ENCODE peak calls at places on chromosome 19, in eight cellular contexts. L, N, F, K, V, R, M and O are unnamed samples.

GRCh38 chr19:36256853-36257511 is 42.1 kb downstream of the ZNF146 start:
- DNase-seq in M (no peak), F (no peak), N (no peak), L (no peak), R (no peak), K (no peak), V (no peak), O (no peak)

GRCh38 chr19:12052571-12053169 is at the start of gene ZNF878:
- DNase-seq in R (peak), N (peak), L (peak), M (peak), F (no peak), V (no peak), K (peak), O (peak)

GRCh38 chr19:45613926-45614725 is 12.1 kb upstream of the GPR4 start:
- DNase-seq in K (no peak), F (no peak), L (no peak), V (no peak), M (peak), N (peak), R (peak), O (no peak)

GRCh38 chr19:7926021-7926726 is at the start of gene CTXN1:
- DNase-seq in V (peak), R (peak), L (peak), F (peak), M (peak), K (peak), N (peak), O (peak)

GRCh38 chr19:17553256-17553655 is 2.2 kb upstream of the COLGALT1 start:
- DNase-seq in R (peak), F (no peak), V (no peak), M (peak), L (peak), K (peak), N (peak), O (no peak)

GRCh38 chr19:11160119-11160768 is 4.7 kb upstream of the SPC24 start:
- DNase-seq in V (no peak), L (no peak), R (no peak), K (no peak), N (no peak), F (no peak), M (peak), O (no peak)

GRCh38 chr19:45405435-45406164 is 731 bp upstream of the PPP1R13L start:
- DNase-seq in K (peak), N (peak), M (peak), V (peak), L (peak), F (peak), R (peak), O (peak)

GRCh38 chr19:33796164-33797100 is at the start of gene KCTD15:
- DNase-seq in K (no peak), F (no peak), R (peak), L (no peak), V (no peak), M (peak), N (peak), O (no peak)

GRCh38 chr19:32041681-32042292 is 303.6 kb upstream of the ZNF507 start:
- DNase-seq in K (no peak), N (peak), V (no peak), F (no peak), M (peak), L (no peak), R (peak), O (no peak)

GRCh38 chr19:17348700-17349099 is 11.3 kb downstream of the GTPBP3 start:
- DNase-seq in L (peak), M (peak), V (no peak), R (no peak), F (no peak), K (peak), N (peak), O (no peak)

GRCh38 chr19:5445667-5446066 is 9.6 kb upstream of the ZNRF4 start:
- DNase-seq in F (no peak), L (no peak), M (no peak), R (no peak), V (no peak), K (no peak), N (no peak), O (no peak)

GRCh38 chr19:49231389-49231788 is 73.8 kb downstream of the TRPM4 start:
- DNase-seq in N (no peak), F (no peak), K (no peak), L (no peak), V (no peak), M (no peak), R (no peak), O (no peak)

GRCh38 chr19:32308436-32309077 is 36.9 kb upstream of the ZNF507 start:
- DNase-seq in V (no peak), F (no peak), L (no peak), N (peak), K (no peak), M (peak), R (no peak), O (no peak)

GRCh38 chr19:23285948-23286347 is 35.8 kb upstream of the ZNF724 start:
- DNase-seq in F (no peak), M (no peak), R (no peak), N (no peak), V (no peak), K (no peak), L (no peak), O (no peak)

GRCh38 chr19:4738734-4739133 is 15.1 kb upstream of the DPP9 start:
- DNase-seq in V (no peak), N (no peak), L (no peak), R (no peak), F (no peak), K (no peak), M (no peak), O (no peak)

GRCh38 chr19:38093587-38093986 is 130.4 kb downstream of the DPF1 start:
- DNase-seq in R (no peak), N (no peak), F (no peak), M (no peak), V (no peak), K (no peak), L (no peak), O (no peak)

GRCh38 chr19:37855098-37855497 is 51.3 kb downstream of the WDR87 start:
- DNase-seq in V (no peak), N (peak), M (peak), L (no peak), F (no peak), K (no peak), R (peak), O (no peak)

GRCh38 chr19:55666343-55667005 is 8.6 kb upstream of the EPN1 start:
- DNase-seq in R (no peak), F (no peak), M (no peak), V (no peak), L (no peak), N (no peak), K (no peak), O (no peak)

GRCh38 chr19:33175886-33176669 is 18.1 kb upstream of the LRP3 start:
- DNase-seq in N (peak), R (no peak), L (peak), F (no peak), M (peak), K (no peak), V (peak), O (no peak)

GRCh38 chr19:11792942-11793341 is 5.4 kb upstream of the ZNF491 start:
- DNase-seq in M (no peak), V (no peak), F (no peak), N (no peak), R (no peak), L (no peak), K (no peak), O (no peak)

GRCh38 chr19:17762505-17763229 is 11.4 kb downstream of the FCHO1 start:
- DNase-seq in V (no peak), M (peak), K (no peak), L (no peak), F (no peak), R (peak), N (peak), O (no peak)

GRCh38 chr19:55625004-55625326 is 599 bp upstream of the ZNF784 start:
- DNase-seq in M (no peak), L (no peak), V (no peak), F (no peak), N (no peak), K (no peak), R (no peak), O (no peak)

GRCh38 chr19:28170066-28170465 is 1042.9 kb downstream of the UQCRFS1 start:
- DNase-seq in V (no peak), F (no peak), R (no peak), M (no peak), K (no peak), L (no peak), N (no peak), O (no peak)

GRCh38 chr19:8552810-8553209 is 24.4 kb downstream of the MYO1F start:
- DNase-seq in R (no peak), L (no peak), F (no peak), K (no peak), V (no peak), N (no peak), M (peak), O (no peak)

GRCh38 chr19:34500656-34501120 is 19.1 kb downstream of the WTIP start:
- DNase-seq in V (no peak), L (peak), F (no peak), K (no peak), R (no peak), M (no peak), N (no peak), O (no peak)

GRCh38 chr19:42021185-42021584 is 27.2 kb upstream of the ATP1A3 start:
- DNase-seq in F (no peak), L (no peak), V (no peak), N (no peak), K (no peak), M (no peak), R (no peak), O (no peak)

GRCh38 chr19:35041548-35042055 is at the start of gene HPN:
- DNase-seq in V (no peak), R (no peak), K (no peak), L (no peak), F (no peak), N (no peak), M (no peak), O (no peak)

GRCh38 chr19:40398417-40399056 is 8.6 kb upstream of the HIPK4 start:
- DNase-seq in N (no peak), L (no peak), R (peak), M (no peak), V (peak), F (peak), K (no peak), O (peak)

GRCh38 chr19:56221851-56222250 is 19.8 kb downstream of the ZSCAN5C start:
- DNase-seq in N (no peak), V (no peak), K (no peak), F (no peak), M (no peak), L (no peak), R (no peak), O (no peak)

GRCh38 chr19:45476349-45476717 is 8.5 kb downstream of the FOSB start:
- DNase-seq in M (no peak), F (no peak), N (no peak), R (no peak), K (no peak), V (no peak), L (no peak), O (peak)

GRCh38 chr19:44841255-44841654 is 4.8 kb upstream of the NECTIN2 start:
- DNase-seq in F (no peak), R (no peak), M (no peak), N (no peak), L (no peak), K (no peak), V (no peak), O (no peak)

GRCh38 chr19:7965921-7966665 is 22.6 kb upstream of the TIMM44 start:
- DNase-seq in V (no peak), L (no peak), N (no peak), M (no peak), F (no peak), R (no peak), K (no peak), O (no peak)

GRCh38 chr19:49827034-49827433 is 8.9 kb downstream of the MED25 start:
- DNase-seq in L (no peak), F (no peak), N (no peak), V (no peak), K (no peak), M (no peak), R (no peak), O (no peak)

GRCh38 chr19:11373166-11373884 is 1.1 kb upstream of the SWSAP1 start:
- DNase-seq in M (peak), L (no peak), R (peak), F (no peak), N (no peak), V (no peak), K (no peak), O (no peak)

GRCh38 chr19:36125557-36125956 is 10.3 kb downstream of the TBCB start:
- DNase-seq in K (no peak), F (no peak), N (no peak), M (no peak), L (no peak), V (no peak), R (no peak), O (no peak)

GRCh38 chr19:29942404-29943261 is 594 bp downstream of the URI1 start:
- DNase-seq in L (peak), F (peak), V (peak), K (peak), R (peak), M (peak), N (peak), O (peak)

GRCh38 chr19:56476671-56477428 is at the start of gene ZNF667:
- DNase-seq in K (no peak), L (no peak), F (peak), M (peak), V (peak), N (peak), R (peak), O (peak)

GRCh38 chr19:38362076-38362945 is 12.1 kb upstream of the PSMD8 start:
- DNase-seq in V (no peak), K (peak), N (peak), L (peak), M (peak), R (peak), F (peak), O (peak)

GRCh38 chr19:58476498-58477015 is 405 bp downstream of the ZNF446 start:
- DNase-seq in N (peak), M (peak), R (no peak), V (no peak), K (no peak), L (peak), F (no peak), O (no peak)

GRCh38 chr19:1168562-1168873 is 5.5 kb downstream of the SBNO2 start:
- DNase-seq in K (no peak), L (no peak), R (no peak), N (no peak), M (no peak), V (no peak), F (no peak), O (no peak)
- H3K4me3 ChIP-seq in K (peak), L (peak), R (no peak), N (peak), M (peak), V (no peak), F (no peak), O (no peak)

GRCh38 chr19:19167612-19168011 is 2.5 kb downstream of the MEF2B start:
- DNase-seq in N (no peak), V (no peak), K (no peak), R (no peak), M (no peak), L (no peak), F (no peak), O (no peak)

GRCh38 chr19:19160489-19161035 is 9.5 kb downstream of the MEF2B start:
- DNase-seq in L (no peak), N (no peak), K (no peak), F (no peak), M (no peak), R (no peak), V (no peak), O (no peak)

GRCh38 chr19:19162495-19162894 is 7.6 kb downstream of the MEF2B start:
- DNase-seq in N (no peak), L (no peak), R (no peak), V (no peak), M (no peak), K (no peak), F (no peak), O (no peak)

GRCh38 chr19:19169236-19170052 is 619 bp downstream of the MEF2B start:
- DNase-seq in L (no peak), V (no peak), N (no peak), M (no peak), K (no peak), R (no peak), F (no peak), O (no peak)

GRCh38 chr19:19165396-19165795 is 4.7 kb downstream of the MEF2B start:
- DNase-seq in L (no peak), R (no peak), F (no peak), M (no peak), K (no peak), N (no peak), V (no peak), O (no peak)
- H3K4me3 ChIP-seq in L (no peak), R (no peak), F (no peak), M (no peak), K (no peak), N (no peak), V (no peak), O (no peak)

GRCh38 chr19:47881757-47882156 is 4.4 kb downstream of the SULT2A1 start:
- DNase-seq in R (no peak), N (no peak), M (no peak), F (no peak), V (no peak), L (no peak), K (no peak), O (no peak)

GRCh38 chr19:47886010-47886559 is at the start of gene SULT2A1:
- DNase-seq in M (no peak), V (no peak), L (no peak), R (no peak), N (no peak), K (no peak), F (no peak), O (no peak)

GRCh38 chr19:47882890-47883289 is 3.2 kb downstream of the SULT2A1 start:
- DNase-seq in M (no peak), R (no peak), V (no peak), F (no peak), K (no peak), L (no peak), N (no peak), O (no peak)

GRCh38 chr19:47890865-47891621 is 4.9 kb upstream of the SULT2A1 start:
- DNase-seq in V (no peak), L (no peak), N (no peak), F (no peak), R (no peak), M (no peak), K (no peak), O (no peak)

GRCh38 chr19:47885067-47885463 is 1.1 kb downstream of the SULT2A1 start:
- DNase-seq in L (no peak), R (no peak), F (no peak), N (no peak), V (no peak), K (no peak), M (no peak), O (no peak)
- H3K4me3 ChIP-seq in L (no peak), R (no peak), F (no peak), N (no peak), V (no peak), K (no peak), M (no peak), O (no peak)

DNA sequence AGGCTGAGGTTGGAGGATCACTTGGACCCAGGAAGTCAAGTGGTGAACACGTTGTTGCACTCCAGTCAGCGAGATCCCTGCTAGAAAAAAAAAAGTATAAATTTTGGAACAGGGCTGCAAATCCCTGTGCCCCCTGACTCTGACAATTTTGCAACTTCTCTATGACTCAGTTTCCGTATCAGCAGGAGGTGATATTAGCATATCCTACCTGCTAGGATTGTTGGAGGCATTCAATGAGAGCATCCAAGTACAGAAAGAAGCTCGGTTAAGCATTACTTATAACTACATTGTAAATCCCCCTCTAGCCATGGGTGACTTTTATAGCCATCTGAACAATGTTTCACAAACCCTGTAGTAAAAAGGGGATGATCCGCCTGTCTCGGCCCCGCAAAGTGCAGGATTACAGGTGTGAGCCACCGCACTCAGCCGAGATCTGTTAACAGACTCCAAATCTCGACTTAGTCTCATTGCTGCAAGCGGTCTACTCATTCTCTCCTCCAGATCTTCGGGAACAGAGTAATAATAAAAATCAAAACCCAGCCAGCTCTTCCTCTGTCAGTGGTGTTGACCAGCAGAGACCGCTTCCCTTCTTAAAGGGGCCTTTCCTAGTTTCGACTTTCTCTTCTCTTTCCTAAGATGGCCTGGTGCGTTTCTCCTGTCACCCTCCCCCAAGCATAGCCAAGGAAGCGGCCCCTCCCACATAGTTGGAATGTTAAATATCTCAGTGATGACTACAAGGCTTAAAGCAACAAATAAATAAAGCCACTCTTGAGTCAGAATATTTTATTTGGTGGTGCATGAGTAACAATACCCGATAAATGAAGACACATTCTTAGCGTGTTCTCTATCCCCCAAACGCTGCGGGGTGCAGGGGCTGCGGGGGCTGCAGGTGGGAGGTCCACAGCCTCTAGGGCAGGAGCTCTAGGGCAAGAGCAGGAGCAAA is 10.3 kb upstream of the BICRA start:
- DNase-seq in K (peak), N (peak), F (no peak), V (no peak), M (peak), L (peak), R (peak), O (no peak)
- H3K4me3 ChIP-seq in K (peak), N (peak), F (no peak), V (no peak), M (peak), L (peak), R (no peak), O (no peak)

GRCh38 chr19:14167013-14167593 is 30.7 kb upstream of the ASF1B start:
- DNase-seq in F (no peak), V (peak), N (no peak), M (no peak), R (no peak), L (no peak), K (no peak), O (no peak)
- H3K4me3 ChIP-seq in F (peak), V (peak), N (no peak), M (no peak), R (no peak), L (no peak), K (no peak), O (peak)

DNA sequence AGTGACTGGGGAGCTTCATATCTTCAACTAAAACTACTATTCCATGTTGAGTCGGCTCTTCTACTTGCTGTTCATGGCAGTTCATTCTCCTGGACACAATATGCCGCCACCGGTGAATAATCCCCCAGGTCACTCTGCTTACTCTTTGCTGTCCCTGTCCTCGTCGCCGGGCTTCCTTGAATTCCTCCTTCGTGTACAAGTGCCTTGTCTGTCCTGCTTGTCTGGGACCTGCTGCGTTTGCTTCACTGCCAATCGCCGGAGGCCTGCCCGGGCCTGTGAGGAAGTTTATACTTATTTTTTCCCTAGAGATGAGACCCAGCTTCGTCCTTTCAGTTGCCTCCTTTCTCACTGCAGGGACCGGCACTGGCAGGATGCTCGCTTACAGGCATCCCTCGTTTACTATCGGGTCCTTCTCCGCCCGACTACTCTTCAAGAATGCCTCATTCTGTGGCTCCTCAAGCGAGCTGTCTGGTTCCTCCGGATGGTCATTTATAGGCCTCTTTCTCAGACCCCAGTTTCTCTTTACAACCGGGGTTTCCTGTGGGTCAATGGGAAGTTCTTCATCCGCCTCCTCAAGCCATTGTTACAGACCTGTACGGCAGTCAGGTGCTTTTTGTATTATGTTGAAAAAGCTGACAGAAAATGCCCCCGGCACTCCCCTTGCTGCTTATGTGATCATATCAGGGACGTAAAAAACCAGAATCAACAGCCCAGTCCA is 5.5 kb upstream of the ERVV-1 start:
- DNase-seq in L (no peak), V (no peak), R (no peak), N (no peak), K (no peak), M (no peak), F (no peak), O (no peak)
- H3K4me3 ChIP-seq in L (no peak), V (no peak), R (no peak), N (no peak), K (no peak), M (no peak), F (no peak), O (no peak)

GRCh38 chr19:51572908-51573307 is 1.8 kb downstream of the ZNF175 start:
- DNase-seq in F (no peak), K (no peak), V (no peak), L (no peak), M (peak), N (peak), R (no peak), O (no peak)
- H3K4me3 ChIP-seq in F (no peak), K (no peak), V (no peak), L (no peak), M (peak), N (peak), R (no peak), O (no peak)